ENCODE peak calls at places on chromosome 14, in seven cellular contexts. B is Right ventricle myocardium superior; A is stimulated activated naive CD8-positive, alpha-beta T cell treated with anti-CD3 and anti-CD28 coated beads, Interleukin-15, amount 100 ng/mL, for 72 hours; X is NCI-H2081 treated with DMSO at 0.1 percent for 48 hours; W is GM04504; J is stimulated activated CD4-positive, alpha-beta T cell treated with anti-CD3 and anti-CD28 coated beads, Interleukin-4, amount 100 ng/mL, for 48 hours; Q is stromal cell of bone marrow. R is an unnamed sample.
A peak's percentile ranks its signal among the peaks of the same experiment; 100 is the strongest.

GRCh38 chr14:63045612-63046320 is 508 bp upstream of the KCNH5 start:
- DNase-seq in B (peak; percentile 38), A (no peak), X (no peak), W (no peak), J (no peak), Q (no peak), R (no peak)

GRCh38 chr14:101076451-101077220 is 173.1 kb upstream of the RTL1 start:
- DNase-seq in B (no peak), A (no peak), X (no peak), W (no peak), J (no peak), Q (no peak), R (no peak)

GRCh38 chr14:81165188-81165587 is 55.6 kb downstream of the GTF2A1 start:
- DNase-seq in B (no peak), A (no peak), X (no peak), W (no peak), J (no peak), Q (no peak), R (no peak)

GRCh38 chr14:66884149-66884548 is 305.1 kb upstream of the GARIN2 start:
- DNase-seq in B (no peak), A (no peak), X (no peak), W (no peak), J (no peak), Q (no peak), R (no peak)

GRCh38 chr14:29222671-29223268 is 456.2 kb downstream of the FOXG1 start:
- DNase-seq in B (no peak), A (no peak), X (peak; percentile 44), W (peak; percentile 20), J (no peak), Q (peak; percentile 45), R (no peak)

GRCh38 chr14:61607570-61608244 is 87.6 kb upstream of the HIF1A start:
- DNase-seq in B (no peak), A (no peak), X (no peak), W (no peak), J (no peak), Q (no peak), R (no peak)

GRCh38 chr14:27995688-27996087 is 770.9 kb upstream of the FOXG1 start:
- DNase-seq in B (no peak), A (no peak), X (peak; percentile 91), W (no peak), J (no peak), Q (no peak), R (no peak)

GRCh38 chr14:93655078-93655750 is 133.1 kb downstream of the PRIMA1 start:
- DNase-seq in B (no peak), A (peak; percentile 2), X (no peak), W (peak; percentile 4), J (no peak), Q (peak; percentile 22), R (no peak)

GRCh38 chr14:24100197-24100981 is 6.3 kb downstream of the PCK2 start:
- DNase-seq in B (no peak), A (no peak), X (no peak), W (no peak), J (no peak), Q (no peak), R (no peak)

GRCh38 chr14:21882226-21882625 is 208.6 kb upstream of the OR4E1 start:
- DNase-seq in B (no peak), A (no peak), X (no peak), W (no peak), J (no peak), Q (no peak), R (no peak)

R was measured in stimulated activated effector memory CD8-positive, alpha-beta T cell treated with anti-CD3 and anti-CD28 coated beads, Interleukin-12 subunit alpha, Interleukin-12 subunit beta, amount 100 ng/mL, for 72 hours.